ENCODE peak calls at places on chromosomes 3 and 15, in four cellular contexts. One of them, this sample, is unnamed.

GRCh38 chr15:31556494-31557150 is 230.0 kb downstream of the KLF13 start:
- DNase-seq in right lobe of liver: no peak
- DNase-seq in CD8-positive, alpha-beta T cell: no peak
- DNase-seq in A549: no peak
- DNase-seq in this sample: no peak

GRCh38 chr15:42724276-42724675 is 12.7 kb downstream of the CDAN1 start:
- DNase-seq in A549: no peak
- DNase-seq in right lobe of liver: no peak
- DNase-seq in CD8-positive, alpha-beta T cell: no peak
- DNase-seq in this sample: no peak

GRCh38 chr3:12990306-12990705 is 82.9 kb downstream of the IQSEC1 start:
- DNase-seq in CD8-positive, alpha-beta T cell: no peak
- DNase-seq in right lobe of liver: no peak
- DNase-seq in A549: no peak
- DNase-seq in this sample: peak; percentile 36

GRCh38 chr3:68295457-68295856 is 636.9 kb downstream of the TAFA4 start:
- DNase-seq in right lobe of liver: no peak
- DNase-seq in A549: no peak
- DNase-seq in CD8-positive, alpha-beta T cell: no peak
- DNase-seq in this sample: no peak

GRCh38 chr3:168096210-168096795 is 579 bp upstream of the GOLIM4 start:
- DNase-seq in A549: peak; percentile 67
- DNase-seq in right lobe of liver: peak; percentile 77
- DNase-seq in CD8-positive, alpha-beta T cell: no peak
- DNase-seq in this sample: no peak

GRCh38 chr3:129399895-129400357 is 28.5 kb downstream of the EFCAB12 start:
- DNase-seq in right lobe of liver: no peak
- DNase-seq in A549: no peak
- DNase-seq in CD8-positive, alpha-beta T cell: no peak
- DNase-seq in this sample: no peak

GRCh38 chr3:177860236-177860635 is 663.0 kb upstream of the TBL1XR1 start:
- DNase-seq in right lobe of liver: no peak
- DNase-seq in A549: no peak
- DNase-seq in CD8-positive, alpha-beta T cell: no peak
- DNase-seq in this sample: no peak

GRCh38 chr3:33402936-33403335 is 37.3 kb downstream of the UBP1 start:
- DNase-seq in CD8-positive, alpha-beta T cell: no peak
- DNase-seq in right lobe of liver: no peak
- DNase-seq in A549: no peak
- DNase-seq in this sample: no peak

GRCh38 chr3:111727843-111728565 is 131.1 kb upstream of the PHLDB2 start:
- DNase-seq in A549: no peak
- DNase-seq in right lobe of liver: no peak
- DNase-seq in CD8-positive, alpha-beta T cell: no peak
- DNase-seq in this sample: no peak

GRCh38 chr15:79674124-79674465 is 222.7 kb downstream of the MTHFS start:
- DNase-seq in CD8-positive, alpha-beta T cell: no peak
- DNase-seq in A549: no peak
- DNase-seq in right lobe of liver: no peak
- DNase-seq in this sample: no peak

GRCh38 chr3:169460035-169460434 is 203.5 kb downstream of the MECOM start:
- DNase-seq in right lobe of liver: no peak
- DNase-seq in A549: no peak
- DNase-seq in CD8-positive, alpha-beta T cell: no peak
- DNase-seq in this sample: no peak

GRCh38 chr3:107710851-107711250 is 188.1 kb downstream of the BBX start:
- DNase-seq in A549: peak; percentile 7
- DNase-seq in CD8-positive, alpha-beta T cell: no peak
- DNase-seq in right lobe of liver: no peak
- DNase-seq in this sample: peak; percentile 66

GRCh38 chr3:132087356-132087755 is 52.5 kb upstream of the CPNE4 start:
- DNase-seq in A549: no peak
- DNase-seq in right lobe of liver: no peak
- DNase-seq in CD8-positive, alpha-beta T cell: no peak
- DNase-seq in this sample: no peak

GRCh38 chr3:179971280-179971679 is 65.5 kb downstream of the PEX5L start:
- DNase-seq in right lobe of liver: no peak
- DNase-seq in A549: no peak
- DNase-seq in CD8-positive, alpha-beta T cell: no peak
- DNase-seq in this sample: no peak

GRCh38 chr15:91625506-91625905 is 228.0 kb upstream of the SLCO3A1 start:
- DNase-seq in right lobe of liver: no peak
- DNase-seq in A549: no peak
- DNase-seq in CD8-positive, alpha-beta T cell: no peak
- DNase-seq in this sample: no peak

GRCh38 chr3:70861855-70862254 is 549.4 kb upstream of the MDFIC2 start:
- DNase-seq in A549: no peak
- DNase-seq in CD8-positive, alpha-beta T cell: no peak
- DNase-seq in right lobe of liver: no peak
- DNase-seq in this sample: no peak

DNA sequence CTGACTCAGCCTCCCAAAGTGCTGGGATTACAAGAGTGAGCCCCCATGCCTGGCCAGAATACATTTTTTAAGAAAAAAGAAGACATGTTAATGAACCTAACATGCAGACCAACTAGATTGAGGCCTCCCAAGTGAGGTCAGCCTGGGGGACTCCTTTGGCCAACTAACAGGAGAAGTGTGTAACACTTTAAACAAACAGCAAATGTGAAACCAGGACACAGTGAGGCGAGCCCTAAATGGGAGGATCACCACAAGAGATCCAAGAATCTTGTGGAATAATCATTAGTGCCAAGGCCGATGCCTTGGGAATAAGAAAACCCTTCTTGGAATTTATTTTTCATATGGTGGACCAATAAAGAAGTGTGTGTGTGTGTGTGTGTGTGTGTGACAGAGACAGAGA is 73.9 kb downstream of the ATP10A start:
- DNase-seq in CD8-positive, alpha-beta T cell: no peak
- DNase-seq in right lobe of liver: no peak
- DNase-seq in A549: no peak
- DNase-seq in this sample: no peak
- H3K4me1 ChIP-seq in CD8-positive, alpha-beta T cell: no peaks in the 10 kb centered on the region
- H3K4me1 ChIP-seq in right lobe of liver: no peaks in the 10 kb centered on the region
- H3K4me1 ChIP-seq in A549: peaks cover 30% of the 10 kb centered on the region
- H3K4me1 ChIP-seq in this sample: no peaks in the 10 kb centered on the region

GRCh38 chr3:23663246-23663645 is 142.5 kb upstream of the UBE2E1 start:
- DNase-seq in CD8-positive, alpha-beta T cell: no peak
- DNase-seq in right lobe of liver: no peak
- DNase-seq in A549: no peak
- DNase-seq in this sample: no peak

GRCh38 chr3:23663661-23664186 is 142.0 kb upstream of the UBE2E1 start:
- DNase-seq in CD8-positive, alpha-beta T cell: no peak
- DNase-seq in right lobe of liver: no peak
- DNase-seq in A549: no peak
- DNase-seq in this sample: no peak

GRCh38 chr3:23664459-23664858 is 141.3 kb upstream of the UBE2E1 start:
- DNase-seq in right lobe of liver: no peak
- DNase-seq in CD8-positive, alpha-beta T cell: no peak
- DNase-seq in A549: no peak
- DNase-seq in this sample: no peak

GRCh38 chr3:23659840-23660430 is 145.8 kb upstream of the UBE2E1 start:
- DNase-seq in right lobe of liver: no peak
- DNase-seq in CD8-positive, alpha-beta T cell: no peak
- DNase-seq in A549: no peak
- DNase-seq in this sample: no peak

GRCh38 chr3:23662079-23662617 is 143.6 kb upstream of the UBE2E1 start:
- DNase-seq in CD8-positive, alpha-beta T cell: no peak
- DNase-seq in right lobe of liver: no peak
- DNase-seq in A549: no peak
- DNase-seq in this sample: no peak
- H3K4me1 ChIP-seq in CD8-positive, alpha-beta T cell: no peaks in the 10 kb centered on the region
- H3K4me1 ChIP-seq in right lobe of liver: no peaks in the 10 kb centered on the region
- H3K4me1 ChIP-seq in A549: peaks cover 5% of the 10 kb centered on the region
- H3K4me1 ChIP-seq in this sample: no peaks in the 10 kb centered on the region

GRCh38 chr3:186257866-186258265 is 104.2 kb downstream of the DGKG start:
- DNase-seq in A549: no peak
- DNase-seq in right lobe of liver: no peak
- DNase-seq in CD8-positive, alpha-beta T cell: no peak
- DNase-seq in this sample: no peak
- H3K4me1 ChIP-seq in A549: no peaks in the 10 kb centered on the region
- H3K4me1 ChIP-seq in right lobe of liver: no peaks in the 10 kb centered on the region
- H3K4me1 ChIP-seq in CD8-positive, alpha-beta T cell: peaks cover 5% of the 10 kb centered on the region
- H3K4me1 ChIP-seq in this sample: no peaks in the 10 kb centered on the region

DNA sequence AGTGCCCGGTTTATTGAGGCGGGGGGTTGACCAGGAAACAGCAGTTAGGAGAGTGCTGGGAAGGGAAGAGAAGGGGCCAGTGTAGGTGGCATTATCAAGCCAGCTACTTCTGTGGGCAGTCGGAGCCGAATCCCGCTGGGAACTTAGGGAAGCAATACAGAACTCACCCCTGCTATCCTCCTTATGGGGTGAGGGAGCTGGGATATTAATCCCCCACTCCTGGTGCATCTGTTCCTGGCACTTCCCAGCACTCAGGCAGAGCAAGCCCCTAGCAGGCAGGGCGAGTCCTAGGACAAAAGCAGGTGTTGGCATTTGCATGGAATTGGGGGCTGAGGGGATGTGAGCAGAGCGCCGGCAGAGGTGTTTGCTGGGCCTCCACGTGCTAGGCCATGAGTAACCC is 48.6 kb downstream of the SMAD6 start:
- DNase-seq in CD8-positive, alpha-beta T cell: no peak
- DNase-seq in right lobe of liver: no peak
- DNase-seq in A549: no peak
- DNase-seq in this sample: no peak
- H3K4me1 ChIP-seq in CD8-positive, alpha-beta T cell: peaks cover 16% of the 10 kb centered on the region
- H3K4me1 ChIP-seq in right lobe of liver: peaks cover 8% of the 10 kb centered on the region
- H3K4me1 ChIP-seq in A549: peaks cover 81% of the 10 kb centered on the region
- H3K4me1 ChIP-seq in this sample: peaks cover 20% of the 10 kb centered on the region

GRCh38 chr3:134857776-134858515 is 62.9 kb downstream of the EPHB1 start:
- DNase-seq in A549: no peak
- DNase-seq in right lobe of liver: peak; percentile 13
- DNase-seq in CD8-positive, alpha-beta T cell: no peak
- DNase-seq in this sample: peak; percentile 10
- H3K4me1 ChIP-seq in A549: no peaks in the 10 kb centered on the region
- H3K4me1 ChIP-seq in right lobe of liver: no peaks in the 10 kb centered on the region
- H3K4me1 ChIP-seq in CD8-positive, alpha-beta T cell: no peaks in the 10 kb centered on the region
- H3K4me1 ChIP-seq in this sample: peaks cover 9% of the 10 kb centered on the region

This sample was measured in endodermal cell.